ENCODE peak calls at places on chromosomes 12 and 14, in six cellular contexts. One of them, this sample, is unnamed.

GRCh38 chr12:131690320-131690719 is 20.6 kb upstream of the SFSWAP start:
- DNase-seq in iris pigment epithelial cell: no peak
- DNase-seq in central memory CD4-positive, alpha-beta T cell: no peak
- DNase-seq in adrenal gland: no peak
- DNase-seq in progenitor cell of endocrine pancreas: no peak
- DNase-seq in effector memory CD4-positive, alpha-beta T cell: no peak
- DNase-seq in this sample: no peak

GRCh38 chr12:112308652-112309051 is 73.6 kb downstream of the HECTD4 start:
- DNase-seq in iris pigment epithelial cell: peak; percentile 17
- DNase-seq in central memory CD4-positive, alpha-beta T cell: no peak
- DNase-seq in adrenal gland: no peak
- DNase-seq in progenitor cell of endocrine pancreas: no peak
- DNase-seq in effector memory CD4-positive, alpha-beta T cell: no peak
- DNase-seq in this sample: no peak

GRCh38 chr14:63725786-63726185 is 2.1 kb downstream of the SGPP1 start:
- DNase-seq in iris pigment epithelial cell: no peak
- DNase-seq in central memory CD4-positive, alpha-beta T cell: no peak
- DNase-seq in adrenal gland: no peak
- DNase-seq in progenitor cell of endocrine pancreas: no peak
- DNase-seq in effector memory CD4-positive, alpha-beta T cell: no peak
- DNase-seq in this sample: no peak

GRCh38 chr14:103100281-103101121 is 6.0 kb downstream of the EXOC3L4 start:
- DNase-seq in iris pigment epithelial cell: no peak
- DNase-seq in central memory CD4-positive, alpha-beta T cell: no peak
- DNase-seq in adrenal gland: no peak
- DNase-seq in progenitor cell of endocrine pancreas: no peak
- DNase-seq in effector memory CD4-positive, alpha-beta T cell: no peak
- DNase-seq in this sample: no peak

GRCh38 chr12:131608740-131609665 is 101.9 kb upstream of the SFSWAP start:
- DNase-seq in iris pigment epithelial cell: peak; percentile 61
- DNase-seq in central memory CD4-positive, alpha-beta T cell: peak; percentile 41
- DNase-seq in adrenal gland: peak; percentile 57
- DNase-seq in progenitor cell of endocrine pancreas: peak; percentile 52
- DNase-seq in effector memory CD4-positive, alpha-beta T cell: peak; percentile 12
- DNase-seq in this sample: peak; percentile 70

GRCh38 chr14:68076451-68076850 is 256.9 kb downstream of the RAD51B start:
- DNase-seq in iris pigment epithelial cell: peak; percentile 66
- DNase-seq in central memory CD4-positive, alpha-beta T cell: no peak
- DNase-seq in adrenal gland: no peak
- DNase-seq in progenitor cell of endocrine pancreas: no peak
- DNase-seq in effector memory CD4-positive, alpha-beta T cell: no peak
- DNase-seq in this sample: no peak

GRCh38 chr12:106999444-106999843 is 12.5 kb upstream of the MTERF2 start:
- DNase-seq in iris pigment epithelial cell: no peak
- DNase-seq in central memory CD4-positive, alpha-beta T cell: no peak
- DNase-seq in adrenal gland: peak; percentile 42
- DNase-seq in progenitor cell of endocrine pancreas: no peak
- DNase-seq in effector memory CD4-positive, alpha-beta T cell: no peak
- DNase-seq in this sample: no peak

GRCh38 chr14:41297961-41298690 is 308.6 kb upstream of the LRFN5 start:
- DNase-seq in iris pigment epithelial cell: peak; percentile 1
- DNase-seq in central memory CD4-positive, alpha-beta T cell: no peak
- DNase-seq in adrenal gland: no peak
- DNase-seq in progenitor cell of endocrine pancreas: no peak
- DNase-seq in effector memory CD4-positive, alpha-beta T cell: no peak
- DNase-seq in this sample: no peak

GRCh38 chr14:81453166-81453766 is 53.1 kb upstream of the STON2 start:
- DNase-seq in iris pigment epithelial cell: peak; percentile 59
- DNase-seq in central memory CD4-positive, alpha-beta T cell: peak; percentile 26
- DNase-seq in adrenal gland: peak; percentile 51
- DNase-seq in progenitor cell of endocrine pancreas: peak; percentile 23
- DNase-seq in effector memory CD4-positive, alpha-beta T cell: peak; percentile 12
- DNase-seq in this sample: peak; percentile 60

GRCh38 chr12:96233168-96233567 is 39.0 kb downstream of the ELK3 start:
- DNase-seq in iris pigment epithelial cell: no peak
- DNase-seq in central memory CD4-positive, alpha-beta T cell: no peak
- DNase-seq in adrenal gland: no peak
- DNase-seq in progenitor cell of endocrine pancreas: no peak
- DNase-seq in effector memory CD4-positive, alpha-beta T cell: no peak
- DNase-seq in this sample: no peak

GRCh38 chr14:95467657-95468056 is 48.8 kb downstream of the SYNE3 start:
- DNase-seq in iris pigment epithelial cell: no peak
- DNase-seq in central memory CD4-positive, alpha-beta T cell: no peak
- DNase-seq in adrenal gland: peak; percentile 64
- DNase-seq in progenitor cell of endocrine pancreas: no peak
- DNase-seq in effector memory CD4-positive, alpha-beta T cell: no peak
- DNase-seq in this sample: no peak

GRCh38 chr12:118061011-118061875 is at the start of gene WSB2:
- DNase-seq in iris pigment epithelial cell: peak; percentile 56
- DNase-seq in central memory CD4-positive, alpha-beta T cell: peak; percentile 39
- DNase-seq in adrenal gland: peak; percentile 77
- DNase-seq in progenitor cell of endocrine pancreas: peak; percentile 20
- DNase-seq in effector memory CD4-positive, alpha-beta T cell: peak; percentile 36
- DNase-seq in this sample: peak; percentile 78

GRCh38 chr14:74571901-74572828 is 39.9 kb downstream of the LTBP2 start:
- DNase-seq in iris pigment epithelial cell: peak; percentile 100
- DNase-seq in central memory CD4-positive, alpha-beta T cell: no peak
- DNase-seq in adrenal gland: no peak
- DNase-seq in progenitor cell of endocrine pancreas: no peak
- DNase-seq in effector memory CD4-positive, alpha-beta T cell: no peak
- DNase-seq in this sample: no peak

GRCh38 chr14:103123128-103123633 is at the start of gene TNFAIP2:
- DNase-seq in iris pigment epithelial cell: no peak
- DNase-seq in central memory CD4-positive, alpha-beta T cell: no peak
- DNase-seq in adrenal gland: peak; percentile 68
- DNase-seq in progenitor cell of endocrine pancreas: no peak
- DNase-seq in effector memory CD4-positive, alpha-beta T cell: no peak
- DNase-seq in this sample: no peak

GRCh38 chr14:103385994-103386491 is 828 bp downstream of the MARK3 start:
- DNase-seq in iris pigment epithelial cell: peak; percentile 55
- DNase-seq in central memory CD4-positive, alpha-beta T cell: peak; percentile 28
- DNase-seq in adrenal gland: peak; percentile 58
- DNase-seq in progenitor cell of endocrine pancreas: peak; percentile 25
- DNase-seq in effector memory CD4-positive, alpha-beta T cell: peak; percentile 15
- DNase-seq in this sample: peak; percentile 17

GRCh38 chr12:110813756-110814155 is 33.0 kb upstream of the CCDC63 start:
- DNase-seq in iris pigment epithelial cell: no peak
- DNase-seq in central memory CD4-positive, alpha-beta T cell: no peak
- DNase-seq in adrenal gland: no peak
- DNase-seq in progenitor cell of endocrine pancreas: no peak
- DNase-seq in effector memory CD4-positive, alpha-beta T cell: no peak
- DNase-seq in this sample: no peak

GRCh38 chr14:69288001-69288771 is 28.2 kb downstream of the GALNT16 start:
- DNase-seq in iris pigment epithelial cell: peak; percentile 43
- DNase-seq in central memory CD4-positive, alpha-beta T cell: no peak
- DNase-seq in adrenal gland: peak; percentile 64
- DNase-seq in progenitor cell of endocrine pancreas: no peak
- DNase-seq in effector memory CD4-positive, alpha-beta T cell: no peak
- DNase-seq in this sample: no peak

GRCh38 chr12:32583535-32583934 is 95.6 kb upstream of the DNM1L start:
- DNase-seq in iris pigment epithelial cell: peak; percentile 80
- DNase-seq in central memory CD4-positive, alpha-beta T cell: no peak
- DNase-seq in adrenal gland: no peak
- DNase-seq in progenitor cell of endocrine pancreas: no peak
- DNase-seq in effector memory CD4-positive, alpha-beta T cell: no peak
- DNase-seq in this sample: no peak

GRCh38 chr14:74867673-74868072 is 8.3 kb downstream of the PROX2 start:
- DNase-seq in iris pigment epithelial cell: peak; percentile 54
- DNase-seq in central memory CD4-positive, alpha-beta T cell: peak; percentile 33
- DNase-seq in adrenal gland: no peak
- DNase-seq in progenitor cell of endocrine pancreas: no peak
- DNase-seq in effector memory CD4-positive, alpha-beta T cell: peak; percentile 13
- DNase-seq in this sample: peak; percentile 60

GRCh38 chr12:21940972-21941521 is at the start of gene ABCC9:
- DNase-seq in iris pigment epithelial cell: peak; percentile 18
- DNase-seq in central memory CD4-positive, alpha-beta T cell: no peak
- DNase-seq in adrenal gland: peak; percentile 52
- DNase-seq in progenitor cell of endocrine pancreas: peak; percentile 38
- DNase-seq in effector memory CD4-positive, alpha-beta T cell: no peak
- DNase-seq in this sample: no peak

GRCh38 chr12:38949363-38949762 is 44.0 kb upstream of the CPNE8 start:
- DNase-seq in iris pigment epithelial cell: no peak
- DNase-seq in central memory CD4-positive, alpha-beta T cell: no peak
- DNase-seq in adrenal gland: no peak
- DNase-seq in progenitor cell of endocrine pancreas: no peak
- DNase-seq in effector memory CD4-positive, alpha-beta T cell: no peak
- DNase-seq in this sample: no peak

GRCh38 chr12:116474331-116474730 is 84.8 kb upstream of the MAP1LC3B2 start:
- DNase-seq in iris pigment epithelial cell: no peak
- DNase-seq in central memory CD4-positive, alpha-beta T cell: no peak
- DNase-seq in adrenal gland: no peak
- DNase-seq in progenitor cell of endocrine pancreas: no peak
- DNase-seq in effector memory CD4-positive, alpha-beta T cell: no peak
- DNase-seq in this sample: no peak

GRCh38 chr12:33575346-33575745 is 135.7 kb upstream of the SYT10 start:
- DNase-seq in iris pigment epithelial cell: no peak
- DNase-seq in central memory CD4-positive, alpha-beta T cell: no peak
- DNase-seq in adrenal gland: no peak
- DNase-seq in progenitor cell of endocrine pancreas: no peak
- DNase-seq in effector memory CD4-positive, alpha-beta T cell: no peak
- DNase-seq in this sample: no peak

GRCh38 chr12:128940974-128941373 is 87.7 kb downstream of the GLT1D1 start:
- DNase-seq in iris pigment epithelial cell: no peak
- DNase-seq in central memory CD4-positive, alpha-beta T cell: no peak
- DNase-seq in adrenal gland: no peak
- DNase-seq in progenitor cell of endocrine pancreas: no peak
- DNase-seq in effector memory CD4-positive, alpha-beta T cell: no peak
- DNase-seq in this sample: no peak

GRCh38 chr12:10140001-10140400 is 10.0 kb upstream of the CLEC7A start:
- DNase-seq in iris pigment epithelial cell: peak; percentile 64
- DNase-seq in central memory CD4-positive, alpha-beta T cell: peak; percentile 31
- DNase-seq in adrenal gland: peak; percentile 26
- DNase-seq in progenitor cell of endocrine pancreas: no peak
- DNase-seq in effector memory CD4-positive, alpha-beta T cell: no peak
- DNase-seq in this sample: no peak

GRCh38 chr12:49893753-49894752 is 9.6 kb downstream of the FAIM2 start:
- DNase-seq in iris pigment epithelial cell: peak; percentile 47
- DNase-seq in central memory CD4-positive, alpha-beta T cell: no peak
- DNase-seq in adrenal gland: peak; percentile 48
- DNase-seq in progenitor cell of endocrine pancreas: no peak
- DNase-seq in effector memory CD4-positive, alpha-beta T cell: no peak
- DNase-seq in this sample: no peak